ENCODE peak calls at places on chromosomes 13 and 19, in ten cellular contexts. A is sigmoid colon, R is heart right ventricle, V is GM06990, J is cardiac muscle cell, I is stomach, U is uterus, L is Caco-2, S is RWPE2, Q is kidney epithelial cell. D is an unnamed sample.

GRCh38 chr19:41940443-41941409 is 12.5 kb upstream of the ERFL start:
- DNase-seq in R (no peak), I (no peak), Q (no peak), U (no peak), J (no peak), V (no peak), S (no peak), A (no peak), L (no peak), D (no peak)

GRCh38 chr19:6065685-6066365 is 44.5 kb downstream of the RFX2 start:
- DNase-seq in I (no peak), Q (no peak), J (no peak), V (no peak), S (no peak), R (peak; percentile 66), A (no peak), U (peak; percentile 65), L (peak; percentile 74), D (peak; percentile 56)

GRCh38 chr13:49838989-49839388 is 46.5 kb upstream of the KPNA3 start:
- DNase-seq in A (no peak), V (no peak), J (no peak), L (peak; percentile 68), R (no peak), U (no peak), I (no peak), Q (no peak), S (no peak), D (no peak)

GRCh38 chr19:47357788-47358680 is 8.9 kb downstream of the DHX34 start:
- DNase-seq in R (no peak), I (no peak), J (no peak), L (peak; percentile 53), Q (no peak), V (no peak), S (no peak), A (no peak), U (no peak), D (no peak)

GRCh38 chr13:32964987-32965386 is 51.2 kb upstream of the KL start:
- DNase-seq in L (no peak), I (no peak), U (no peak), R (no peak), J (no peak), V (no peak), S (no peak), Q (no peak), A (no peak), D (peak; percentile 15)

GRCh38 chr13:93794197-93794885 is 567.7 kb downstream of the GPC6 start:
- DNase-seq in V (peak; percentile 6), U (no peak), S (no peak), R (no peak), A (no peak), Q (no peak), J (no peak), I (no peak), L (no peak), D (no peak)

GRCh38 chr13:57601536-57601935 is 30.0 kb upstream of the PCDH17 start:
- DNase-seq in J (no peak), U (no peak), V (no peak), S (no peak), R (no peak), L (no peak), I (no peak), A (no peak), Q (no peak), D (no peak)

GRCh38 chr13:86020350-86021002 is 221.3 kb upstream of the SLITRK6 start:
- DNase-seq in V (no peak), L (no peak), A (no peak), S (no peak), U (no peak), R (no peak), J (peak; percentile 7), I (no peak), Q (peak; percentile 57), D (peak; percentile 73)

GRCh38 chr19:29858000-29858596 is 46.3 kb downstream of the CCNE1 start:
- DNase-seq in A (peak; percentile 59), S (no peak), L (peak; percentile 74), I (peak; percentile 50), V (no peak), U (no peak), R (no peak), J (peak; percentile 54), Q (no peak), D (no peak)

GRCh38 chr19:13053761-13054604 is 48.7 kb downstream of the LYL1 start:
- DNase-seq in Q (peak; percentile 88), U (peak; percentile 90), V (no peak), S (peak; percentile 92), A (peak; percentile 95), I (peak; percentile 89), R (peak; percentile 95), J (peak; percentile 86), L (peak; percentile 29), D (peak; percentile 48)

GRCh38 chr13:73496711-73497110 is 437.9 kb downstream of the KLF5 start:
- DNase-seq in R (no peak), S (no peak), U (no peak), A (no peak), J (no peak), V (no peak), L (no peak), I (no peak), Q (no peak), D (peak; percentile 80)

GRCh38 chr13:37929308-37929707 is 59.7 kb upstream of the TRPC4 start:
- DNase-seq in V (no peak), R (no peak), J (peak; percentile 24), L (no peak), S (no peak), Q (no peak), A (no peak), I (no peak), U (no peak), D (no peak)

GRCh38 chr13:112450567-112451240 is 74.5 kb downstream of the SPACA7 start:
- DNase-seq in U (no peak), Q (no peak), J (no peak), R (no peak), I (peak; percentile 25), L (no peak), A (no peak), V (no peak), S (no peak), D (no peak)

GRCh38 chr19:46579286-46579944 is 21.7 kb upstream of the CALM3 start:
- DNase-seq in L (no peak), A (no peak), R (no peak), Q (no peak), V (no peak), U (no peak), J (peak; percentile 9), I (no peak), S (no peak), D (no peak)

GRCh38 chr13:79997244-79997643 is 343.7 kb downstream of the SPRY2 start:
- DNase-seq in Q (no peak), A (no peak), L (no peak), S (no peak), J (no peak), U (no peak), V (no peak), R (no peak), I (no peak), D (no peak)

GRCh38 chr19:42284641-42285341 is 15.7 kb downstream of the CIC start:
- DNase-seq in S (no peak), R (peak; percentile 27), V (no peak), A (peak; percentile 79), U (peak; percentile 49), I (no peak), L (no peak), J (peak; percentile 38), Q (no peak), D (no peak)

GRCh38 chr19:46101293-46101692 is 23.2 kb downstream of the IGFL3 start:
- DNase-seq in S (no peak), J (no peak), L (no peak), A (no peak), R (no peak), V (no peak), Q (no peak), U (no peak), I (no peak), D (no peak)

DNA sequence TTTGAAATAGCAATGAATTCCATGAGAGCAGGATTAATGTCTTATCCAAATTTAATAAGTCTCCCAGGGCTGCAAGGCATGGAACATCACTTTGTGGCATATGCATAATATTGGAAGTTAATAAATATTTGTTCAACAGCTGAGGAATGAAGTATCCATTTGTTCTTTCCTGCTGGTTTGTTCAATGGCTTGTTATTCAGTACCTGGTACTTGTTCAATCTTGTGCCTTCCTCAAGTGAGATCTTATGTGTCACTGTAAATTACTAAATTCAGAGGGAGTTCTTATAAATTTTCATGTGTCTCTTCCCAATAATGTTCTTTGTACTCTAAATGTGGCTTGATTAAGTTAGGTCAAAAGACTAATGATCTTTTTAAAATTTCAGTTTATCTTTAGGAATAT is 1105.5 kb upstream of the SPRY2 start:
- DNase-seq in I (no peak), A (no peak), V (no peak), S (no peak), J (no peak), Q (no peak), U (no peak), R (no peak), L (no peak), D (peak; percentile 74)
- H3K27me3 ChIP-seq in I (no peaks in the 10 kb centered on the region), A (no peaks in the 10 kb centered on the region), V (no peaks in the 10 kb centered on the region), S (no peaks in the 10 kb centered on the region), J (no peaks in the 10 kb centered on the region), Q (no peaks in the 10 kb centered on the region), U (no peaks in the 10 kb centered on the region), R (no peaks in the 10 kb centered on the region), L (no peaks in the 10 kb centered on the region), D (no peaks in the 10 kb centered on the region)

DNA sequence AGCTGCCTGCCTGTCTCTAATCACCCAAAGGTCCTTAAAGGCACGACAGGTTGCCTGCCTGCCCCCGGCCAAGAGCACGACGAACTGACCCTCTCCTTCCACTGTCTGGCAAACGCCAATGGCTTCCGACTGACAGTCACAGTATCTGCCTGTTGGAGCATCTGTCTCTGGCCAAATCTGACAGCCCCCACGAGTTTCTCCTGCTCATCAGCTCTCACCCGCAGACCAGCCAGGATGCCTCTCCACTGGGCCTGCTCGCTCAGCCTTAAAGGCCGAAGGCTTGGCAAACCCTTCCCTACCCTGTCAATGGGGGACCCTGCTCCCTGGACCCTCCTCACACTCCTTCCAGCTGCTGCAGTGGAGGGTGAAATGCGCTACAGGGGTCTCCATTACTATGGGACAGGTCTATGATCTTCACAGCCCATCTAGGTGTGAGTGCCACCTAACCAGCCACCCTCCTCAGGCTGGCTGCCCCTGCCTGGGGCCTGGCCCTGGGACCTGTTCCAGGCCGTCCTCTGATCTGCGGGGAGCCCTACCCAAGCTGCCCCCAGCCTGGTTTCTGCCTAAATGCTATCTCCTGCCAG is 932 bp downstream of the FAM83E start:
- DNase-seq in V (no peak), I (no peak), A (no peak), R (no peak), L (no peak), S (no peak), J (peak; percentile 49), Q (no peak), U (no peak), D (no peak)
- H3K4me3 ChIP-seq in V (no peak overlapping the region), I (peak overlapping the region; percentile 93), A (no peak overlapping the region), R (no peak overlapping the region), L (no peak overlapping the region), S (peak overlapping the region; percentile 13), J (no peak overlapping the region), Q (no peak overlapping the region), U (no peak overlapping the region), D (peak overlapping the region; percentile 40)

GRCh38 chr19:57279418-57280164 is 694 bp upstream of the ZNF460 start:
- DNase-seq in U (peak; percentile 88), J (peak; percentile 95), I (peak; percentile 88), L (peak; percentile 94), R (peak; percentile 92), V (peak; percentile 84), S (peak; percentile 91), Q (peak; percentile 92), A (peak; percentile 96), D (peak; percentile 88)
- TF ChIP-seq CTCF in U (peak; percentile 22), J (peak; percentile 40), I (no peak), L (peak; percentile 52), R (peak; percentile 47), V (peak; percentile 41), S (peak; percentile 62), Q (peak; percentile 44), A (no peak), D (peak; percentile 63)

GRCh38 chr19:53882391-53883050 is 524 bp downstream of the PRKCG start:
- DNase-seq in I (no peak), V (no peak), A (no peak), U (no peak), S (no peak), R (no peak), Q (no peak), J (no peak), L (no peak), D (no peak)
- H3K27me3 ChIP-seq in I (peaks cover 78% of the 10 kb centered on the region), V (no peaks in the 10 kb centered on the region), A (peaks cover 34% of the 10 kb centered on the region), U (peaks cover 25% of the 10 kb centered on the region), S (peaks cover 28% of the 10 kb centered on the region), R (peaks cover 68% of the 10 kb centered on the region), Q (peaks cover 45% of the 10 kb centered on the region), J (peaks cover 36% of the 10 kb centered on the region), L (no peaks in the 10 kb centered on the region), D (peaks cover 29% of the 10 kb centered on the region)

D was measured in bronchial epithelial cell.